ENCODE peak calls at places on chromosomes 7 and 10, in seven cellular contexts. One of them, this sample, is unnamed. For H3K4me1, the result is how much of the 10 kb centered on the place peaks cover.

GRCh38 chr10:35921866-35922265 is 279.8 kb upstream of the FZD8 start:
- DNase-seq in Panc1: no peak
- DNase-seq in GM23338: no peak
- DNase-seq in sigmoid colon: no peak
- DNase-seq in breast epithelium: no peak
- DNase-seq in stomach: no peak
- DNase-seq in suprapubic skin: no peak
- DNase-seq in this sample: peak

GRCh38 chr7:2158331-2159175 is 74.2 kb downstream of the MAD1L1 start:
- DNase-seq in sigmoid colon: peak
- DNase-seq in Panc1: no peak
- DNase-seq in breast epithelium: no peak
- DNase-seq in GM23338: no peak
- DNase-seq in stomach: no peak
- DNase-seq in suprapubic skin: peak
- DNase-seq in this sample: no peak

GRCh38 chr10:124033887-124034218 is 59.5 kb downstream of the CHST15 start:
- DNase-seq in stomach: peak
- DNase-seq in sigmoid colon: peak
- DNase-seq in suprapubic skin: no peak
- DNase-seq in breast epithelium: no peak
- DNase-seq in Panc1: no peak
- DNase-seq in GM23338: no peak
- DNase-seq in this sample: no peak

GRCh38 chr10:71087622-71088021 is 124.7 kb upstream of the UNC5B start:
- DNase-seq in suprapubic skin: peak
- DNase-seq in Panc1: no peak
- DNase-seq in breast epithelium: peak
- DNase-seq in GM23338: no peak
- DNase-seq in sigmoid colon: peak
- DNase-seq in stomach: peak
- DNase-seq in this sample: no peak

GRCh38 chr10:7121154-7121797 is 289.6 kb downstream of the SFMBT2 start:
- DNase-seq in sigmoid colon: no peak
- DNase-seq in suprapubic skin: no peak
- DNase-seq in breast epithelium: no peak
- DNase-seq in stomach: peak
- DNase-seq in GM23338: peak
- DNase-seq in Panc1: peak
- DNase-seq in this sample: no peak

GRCh38 chr7:55132890-55133551 is 114.2 kb downstream of the EGFR start:
- DNase-seq in Panc1: peak
- DNase-seq in stomach: peak
- DNase-seq in breast epithelium: no peak
- DNase-seq in sigmoid colon: peak
- DNase-seq in GM23338: no peak
- DNase-seq in suprapubic skin: no peak
- DNase-seq in this sample: no peak

GRCh38 chr7:74372511-74373111 is 81.1 kb upstream of the GTF2IRD1 start:
- DNase-seq in sigmoid colon: peak
- DNase-seq in Panc1: no peak
- DNase-seq in breast epithelium: no peak
- DNase-seq in GM23338: peak
- DNase-seq in stomach: no peak
- DNase-seq in suprapubic skin: no peak
- DNase-seq in this sample: no peak

GRCh38 chr10:26840938-26841732 is 19.6 kb downstream of the ABI1 start:
- DNase-seq in stomach: no peak
- DNase-seq in sigmoid colon: no peak
- DNase-seq in Panc1: no peak
- DNase-seq in breast epithelium: no peak
- DNase-seq in suprapubic skin: no peak
- DNase-seq in GM23338: no peak
- DNase-seq in this sample: no peak

GRCh38 chr7:66928388-66928787 is 7.4 kb downstream of the TMEM248 start:
- DNase-seq in sigmoid colon: no peak
- DNase-seq in stomach: no peak
- DNase-seq in GM23338: no peak
- DNase-seq in Panc1: no peak
- DNase-seq in suprapubic skin: no peak
- DNase-seq in breast epithelium: no peak
- DNase-seq in this sample: no peak

GRCh38 chr10:98892523-98892922 is 343.1 kb downstream of the HPSE2 start:
- DNase-seq in breast epithelium: no peak
- DNase-seq in GM23338: no peak
- DNase-seq in stomach: no peak
- DNase-seq in Panc1: no peak
- DNase-seq in sigmoid colon: no peak
- DNase-seq in suprapubic skin: no peak
- DNase-seq in this sample: no peak

GRCh38 chr7:18037609-18038008 is 10.0 kb upstream of the PRPS1L1 start:
- DNase-seq in GM23338: no peak
- DNase-seq in sigmoid colon: no peak
- DNase-seq in suprapubic skin: no peak
- DNase-seq in stomach: no peak
- DNase-seq in breast epithelium: no peak
- DNase-seq in Panc1: no peak
- DNase-seq in this sample: no peak

GRCh38 chr7:88500146-88500545 is 193.5 kb upstream of the STEAP4 start:
- DNase-seq in breast epithelium: no peak
- DNase-seq in Panc1: no peak
- DNase-seq in sigmoid colon: no peak
- DNase-seq in stomach: no peak
- DNase-seq in GM23338: no peak
- DNase-seq in suprapubic skin: no peak
- DNase-seq in this sample: no peak

GRCh38 chr10:16847644-16848043 is 30.4 kb upstream of the RSU1 start:
- DNase-seq in GM23338: no peak
- DNase-seq in sigmoid colon: no peak
- DNase-seq in Panc1: no peak
- DNase-seq in stomach: no peak
- DNase-seq in breast epithelium: no peak
- DNase-seq in suprapubic skin: no peak
- DNase-seq in this sample: no peak

GRCh38 chr7:55366461-55367138 is 1.5 kb downstream of the LANCL2 start:
- DNase-seq in Panc1: no peak
- DNase-seq in stomach: no peak
- DNase-seq in GM23338: peak
- DNase-seq in breast epithelium: no peak
- DNase-seq in suprapubic skin: no peak
- DNase-seq in sigmoid colon: no peak
- DNase-seq in this sample: no peak

GRCh38 chr7:70696139-70696782 is 435.7 kb upstream of the GALNT17 start:
- DNase-seq in stomach: no peak
- DNase-seq in suprapubic skin: no peak
- DNase-seq in Panc1: no peak
- DNase-seq in sigmoid colon: no peak
- DNase-seq in GM23338: no peak
- DNase-seq in breast epithelium: no peak
- DNase-seq in this sample: no peak

GRCh38 chr7:70693690-70694356 is 438.1 kb upstream of the GALNT17 start:
- DNase-seq in GM23338: peak
- DNase-seq in stomach: peak
- DNase-seq in breast epithelium: peak
- DNase-seq in suprapubic skin: peak
- DNase-seq in Panc1: no peak
- DNase-seq in sigmoid colon: peak
- DNase-seq in this sample: peak

GRCh38 chr7:70694357-70694908 is 437.5 kb upstream of the GALNT17 start:
- DNase-seq in GM23338: peak
- DNase-seq in breast epithelium: no peak
- DNase-seq in suprapubic skin: no peak
- DNase-seq in Panc1: no peak
- DNase-seq in stomach: peak
- DNase-seq in sigmoid colon: no peak
- DNase-seq in this sample: no peak

GRCh38 chr7:70694909-70695803 is 436.8 kb upstream of the GALNT17 start:
- DNase-seq in stomach: no peak
- DNase-seq in breast epithelium: no peak
- DNase-seq in sigmoid colon: no peak
- DNase-seq in Panc1: no peak
- DNase-seq in suprapubic skin: no peak
- DNase-seq in GM23338: peak
- DNase-seq in this sample: no peak

DNA sequence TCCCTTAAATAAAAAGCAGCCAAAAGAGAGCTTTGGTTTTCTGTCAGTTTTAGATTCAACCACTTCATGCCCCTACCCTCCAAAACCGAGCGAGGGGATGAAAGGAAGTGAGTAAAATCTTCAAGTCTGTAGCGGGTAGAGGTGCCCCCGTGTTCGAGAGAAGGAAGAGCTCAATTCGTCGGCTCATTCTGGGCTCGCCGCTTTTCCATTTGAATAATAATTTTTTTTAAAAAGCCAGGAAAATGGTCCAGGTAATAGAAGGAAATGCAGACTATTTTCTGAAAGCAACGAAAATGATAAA is 436.2 kb upstream of the GALNT17 start:
- DNase-seq in stomach: no peak
- DNase-seq in Panc1: no peak
- DNase-seq in GM23338: no peak
- DNase-seq in sigmoid colon: no peak
- DNase-seq in breast epithelium: no peak
- DNase-seq in suprapubic skin: no peak
- DNase-seq in this sample: no peak
- H3K27ac ChIP-seq in stomach: peak
- H3K27ac ChIP-seq in Panc1: no peak
- H3K27ac ChIP-seq in GM23338: no peak
- H3K27ac ChIP-seq in sigmoid colon: no peak
- H3K27ac ChIP-seq in breast epithelium: peak
- H3K27ac ChIP-seq in suprapubic skin: peak
- H3K27ac ChIP-seq in this sample: peak

DNA sequence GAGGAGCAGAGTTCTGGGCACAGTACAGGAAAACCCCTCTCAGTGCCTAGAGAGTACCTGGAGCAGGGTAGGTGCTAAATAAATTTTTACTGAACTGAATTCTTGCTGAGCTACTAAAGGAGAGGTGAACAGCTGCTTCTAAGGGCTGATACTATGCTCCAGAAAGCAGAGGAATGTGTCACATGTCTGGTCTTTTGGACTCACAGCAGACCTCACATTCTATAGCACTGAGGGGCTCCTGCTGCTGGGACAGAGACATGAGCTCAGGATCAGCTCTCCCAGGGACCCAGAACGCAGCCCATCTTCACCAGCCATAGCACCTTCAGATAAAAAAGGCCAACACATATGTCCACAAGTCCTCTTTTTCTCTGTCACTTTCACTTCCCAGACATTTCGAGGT is 133.0 kb upstream of the KLF14 start:
- DNase-seq in Panc1: no peak
- DNase-seq in breast epithelium: no peak
- DNase-seq in GM23338: no peak
- DNase-seq in sigmoid colon: no peak
- DNase-seq in stomach: no peak
- DNase-seq in suprapubic skin: no peak
- DNase-seq in this sample: no peak
- TF ChIP-seq POLR2AphosphoS5 in Panc1: no peak
- TF ChIP-seq POLR2AphosphoS5 in breast epithelium: no peak
- TF ChIP-seq POLR2AphosphoS5 in GM23338: no peak
- TF ChIP-seq POLR2AphosphoS5 in sigmoid colon: no peak
- TF ChIP-seq POLR2AphosphoS5 in stomach: no peak
- TF ChIP-seq POLR2AphosphoS5 in suprapubic skin: no peak
- TF ChIP-seq POLR2AphosphoS5 in this sample: no peak

DNA sequence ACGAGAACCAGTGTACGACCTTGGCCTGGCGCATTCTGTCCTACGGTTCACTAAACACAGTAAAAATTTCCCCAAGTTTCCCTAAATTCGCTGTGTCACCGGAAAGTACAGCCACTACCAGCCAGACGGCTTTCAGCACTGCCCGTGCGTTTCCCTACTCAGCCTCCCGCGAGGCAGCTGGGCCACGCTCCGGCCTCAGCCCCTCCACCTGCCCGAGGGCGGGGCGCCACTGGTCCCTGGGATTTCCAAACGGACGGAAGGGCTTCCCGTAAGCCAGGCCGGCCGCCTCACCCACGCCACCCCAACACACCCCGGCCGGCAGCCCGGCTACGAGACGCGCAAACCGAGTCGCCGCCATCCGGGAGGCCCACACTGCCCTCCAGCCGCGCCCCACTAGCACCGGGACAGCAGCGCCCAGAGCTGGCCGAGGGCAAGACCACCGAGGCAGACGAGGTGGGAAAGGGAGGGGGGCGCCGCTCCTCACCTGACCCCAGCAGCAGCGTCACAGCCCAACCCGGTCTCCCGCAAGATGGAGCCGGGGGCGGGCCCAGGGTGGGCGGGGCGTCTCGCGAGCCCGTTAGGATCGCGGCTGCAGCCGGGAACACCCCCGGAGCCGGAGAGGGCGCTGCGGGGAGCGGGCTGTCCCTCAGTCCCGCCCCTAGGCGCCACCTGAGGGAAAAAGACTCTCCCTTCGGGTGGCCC is at the start of gene ANXA7:
- DNase-seq in suprapubic skin: peak
- DNase-seq in breast epithelium: peak
- DNase-seq in GM23338: peak
- DNase-seq in stomach: peak
- DNase-seq in sigmoid colon: peak
- DNase-seq in Panc1: peak
- DNase-seq in this sample: peak
- H3K4me1 ChIP-seq in suprapubic skin: under half
- H3K4me1 ChIP-seq in breast epithelium: under half
- H3K4me1 ChIP-seq in GM23338: under half
- H3K4me1 ChIP-seq in stomach: under half
- H3K4me1 ChIP-seq in sigmoid colon: under half
- H3K4me1 ChIP-seq in Panc1: under half
- H3K4me1 ChIP-seq in this sample: under half

GRCh38 chr7:121620206-121620605 is 224.1 kb upstream of the FAM3C start:
- DNase-seq in sigmoid colon: no peak
- DNase-seq in stomach: no peak
- DNase-seq in breast epithelium: no peak
- DNase-seq in GM23338: no peak
- DNase-seq in suprapubic skin: no peak
- DNase-seq in Panc1: no peak
- DNase-seq in this sample: no peak

GRCh38 chr7:121620953-121621606 is 225.0 kb upstream of the FAM3C start:
- DNase-seq in breast epithelium: no peak
- DNase-seq in GM23338: peak
- DNase-seq in stomach: no peak
- DNase-seq in Panc1: no peak
- DNase-seq in sigmoid colon: no peak
- DNase-seq in suprapubic skin: no peak
- DNase-seq in this sample: no peak

GRCh38 chr7:121621947-121622346 is 225.8 kb upstream of the FAM3C start:
- DNase-seq in sigmoid colon: no peak
- DNase-seq in GM23338: no peak
- DNase-seq in Panc1: no peak
- DNase-seq in suprapubic skin: no peak
- DNase-seq in breast epithelium: no peak
- DNase-seq in stomach: no peak
- DNase-seq in this sample: no peak

GRCh38 chr7:121623130-121623872 is 227.2 kb upstream of the FAM3C start:
- DNase-seq in Panc1: no peak
- DNase-seq in breast epithelium: no peak
- DNase-seq in stomach: no peak
- DNase-seq in GM23338: no peak
- DNase-seq in suprapubic skin: no peak
- DNase-seq in sigmoid colon: no peak
- DNase-seq in this sample: no peak

DNA sequence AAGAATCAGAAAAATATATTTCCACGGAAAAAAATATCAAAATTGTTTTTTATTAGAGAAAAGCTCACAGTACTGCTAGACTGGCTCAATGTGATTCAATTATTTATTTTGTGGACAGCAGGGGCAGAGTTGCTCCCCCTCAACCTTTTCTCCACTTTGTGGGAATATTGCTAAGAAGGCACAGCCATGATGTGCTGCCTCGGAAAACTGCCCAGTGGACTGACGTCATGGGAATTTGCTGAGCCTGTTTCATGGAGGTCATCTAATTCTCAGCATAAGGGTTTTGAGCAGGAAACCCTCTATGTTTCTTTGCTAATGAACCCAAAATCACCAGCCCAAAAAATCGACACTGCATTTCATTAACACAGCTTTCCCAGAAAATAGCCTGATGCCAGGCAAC is 228.8 kb upstream of the FAM3C start:
- DNase-seq in Panc1: no peak
- DNase-seq in sigmoid colon: peak
- DNase-seq in stomach: no peak
- DNase-seq in GM23338: no peak
- DNase-seq in breast epithelium: no peak
- DNase-seq in suprapubic skin: no peak
- DNase-seq in this sample: no peak
- H3K27ac ChIP-seq in Panc1: no peak
- H3K27ac ChIP-seq in sigmoid colon: no peak
- H3K27ac ChIP-seq in stomach: no peak
- H3K27ac ChIP-seq in GM23338: no peak
- H3K27ac ChIP-seq in breast epithelium: no peak
- H3K27ac ChIP-seq in suprapubic skin: no peak
- H3K27ac ChIP-seq in this sample: no peak